ENCODE peak calls at places on chromosome 13, in eight cellular contexts. One of them, this sample, is unnamed.

GRCh38 chr13:21076265-21076653 is 14.9 kb upstream of the LATS2 start:
- DNase-seq in CD8-positive, alpha-beta memory T cell: no peak
- DNase-seq in CD4-positive, alpha-beta memory T cell: no peak
- DNase-seq in NCI-H1092 treated with DMSO at 0.1 percent for 48 hours: no peak
- DNase-seq in fibroblast of the aortic adventitia: no peak
- DNase-seq in left cardiac atrium: no peak
- DNase-seq in lower leg skin: no peak
- DNase-seq in anterior cingulate cortex: no peak
- DNase-seq in this sample: no peak

GRCh38 chr13:114057131-114058050 is 75.0 kb downstream of the RASA3 start:
- DNase-seq in CD8-positive, alpha-beta memory T cell: no peak
- DNase-seq in CD4-positive, alpha-beta memory T cell: no peak
- DNase-seq in NCI-H1092 treated with DMSO at 0.1 percent for 48 hours: peak
- DNase-seq in fibroblast of the aortic adventitia: no peak
- DNase-seq in left cardiac atrium: no peak
- DNase-seq in lower leg skin: no peak
- DNase-seq in anterior cingulate cortex: no peak
- DNase-seq in this sample: no peak

GRCh38 chr13:23828086-23828485 is 61.1 kb downstream of the MIPEP start:
- DNase-seq in CD8-positive, alpha-beta memory T cell: no peak
- DNase-seq in CD4-positive, alpha-beta memory T cell: no peak
- DNase-seq in NCI-H1092 treated with DMSO at 0.1 percent for 48 hours: no peak
- DNase-seq in fibroblast of the aortic adventitia: no peak
- DNase-seq in left cardiac atrium: no peak
- DNase-seq in lower leg skin: no peak
- DNase-seq in anterior cingulate cortex: no peak
- DNase-seq in this sample: no peak

GRCh38 chr13:110471833-110472162 is 89.7 kb downstream of the RAB20 start:
- DNase-seq in CD8-positive, alpha-beta memory T cell: no peak
- DNase-seq in CD4-positive, alpha-beta memory T cell: no peak
- DNase-seq in NCI-H1092 treated with DMSO at 0.1 percent for 48 hours: no peak
- DNase-seq in fibroblast of the aortic adventitia: no peak
- DNase-seq in left cardiac atrium: peak
- DNase-seq in lower leg skin: no peak
- DNase-seq in anterior cingulate cortex: no peak
- DNase-seq in this sample: peak

GRCh38 chr13:27141746-27142145 is 29.9 kb downstream of the USP12 start:
- DNase-seq in CD8-positive, alpha-beta memory T cell: no peak
- DNase-seq in CD4-positive, alpha-beta memory T cell: no peak
- DNase-seq in NCI-H1092 treated with DMSO at 0.1 percent for 48 hours: no peak
- DNase-seq in fibroblast of the aortic adventitia: no peak
- DNase-seq in left cardiac atrium: no peak
- DNase-seq in lower leg skin: no peak
- DNase-seq in anterior cingulate cortex: no peak
- DNase-seq in this sample: peak

GRCh38 chr13:49464621-49465325 is 20.7 kb downstream of the SETDB2 start:
- DNase-seq in CD8-positive, alpha-beta memory T cell: no peak
- DNase-seq in CD4-positive, alpha-beta memory T cell: no peak
- DNase-seq in NCI-H1092 treated with DMSO at 0.1 percent for 48 hours: no peak
- DNase-seq in fibroblast of the aortic adventitia: no peak
- DNase-seq in left cardiac atrium: no peak
- DNase-seq in lower leg skin: no peak
- DNase-seq in anterior cingulate cortex: no peak
- DNase-seq in this sample: no peak

GRCh38 chr13:35760678-35761308 is 284.3 kb upstream of the MAB21L1 start:
- DNase-seq in CD8-positive, alpha-beta memory T cell: no peak
- DNase-seq in CD4-positive, alpha-beta memory T cell: no peak
- DNase-seq in NCI-H1092 treated with DMSO at 0.1 percent for 48 hours: no peak
- DNase-seq in fibroblast of the aortic adventitia: no peak
- DNase-seq in left cardiac atrium: no peak
- DNase-seq in lower leg skin: no peak
- DNase-seq in anterior cingulate cortex: no peak
- DNase-seq in this sample: no peak

GRCh38 chr13:99366075-99366987 is 59.1 kb upstream of the GPR183 start:
- DNase-seq in CD8-positive, alpha-beta memory T cell: no peak
- DNase-seq in CD4-positive, alpha-beta memory T cell: no peak
- DNase-seq in NCI-H1092 treated with DMSO at 0.1 percent for 48 hours: no peak
- DNase-seq in fibroblast of the aortic adventitia: no peak
- DNase-seq in left cardiac atrium: no peak
- DNase-seq in lower leg skin: peak
- DNase-seq in anterior cingulate cortex: no peak
- DNase-seq in this sample: no peak